ENCODE peak calls at places on chromosomes 7 and 10, in five cellular contexts. F is NCI-H1092 treated with DMSO at 0.1 percent for 48 hours; O is stimulated activated CD8-positive, alpha-beta memory T cell treated with anti-CD3 and anti-CD28 coated beads, Interleukin-15, amount 100 ng/mL, for 4 hours; Z is AG08395; D is activated T-cell treated with anti-CD3 and anti-CD28 coated beads for 1 hour. N is an unnamed sample.

GRCh38 chr7:47771301-47771989 is 176.8 kb downstream of the PKD1L1 start:
- DNase-seq in F (no peak), O (no peak), Z (peak), D (no peak), N (no peak)

GRCh38 chr10:63217120-63217605 is 84.0 kb downstream of the NRBF2 start:
- DNase-seq in F (peak), O (no peak), Z (peak), D (no peak), N (no peak)

GRCh38 chr10:21972584-21972983 is 30.9 kb downstream of the DNAJC1 start:
- DNase-seq in F (no peak), O (no peak), Z (no peak), D (no peak), N (no peak)

GRCh38 chr7:47227762-47228177 is 354.1 kb downstream of the TNS3 start:
- DNase-seq in F (no peak), O (no peak), Z (peak), D (no peak), N (no peak)

GRCh38 chr7:164882-165660 is 27.3 kb upstream of the FAM20C start:
- DNase-seq in F (no peak), O (no peak), Z (no peak), D (no peak), N (no peak)

GRCh38 chr7:7504910-7505704 is 30.6 kb downstream of the COL28A1 start:
- DNase-seq in F (peak), O (no peak), Z (no peak), D (no peak), N (no peak)

GRCh38 chr7:148395990-148396716 is 194.4 kb upstream of the C7orf33 start:
- DNase-seq in F (peak), O (no peak), Z (no peak), D (no peak), N (no peak)

GRCh38 chr10:86034710-86035109 is 331.9 kb downstream of the GRID1 start:
- DNase-seq in F (no peak), O (no peak), Z (no peak), D (no peak), N (no peak)

GRCh38 chr10:130913844-130914243 is 397.7 kb downstream of the TCERG1L start:
- DNase-seq in F (no peak), O (no peak), Z (no peak), D (no peak), N (no peak)

GRCh38 chr7:46776790-46777189 is 805.1 kb downstream of the TNS3 start:
- DNase-seq in F (peak), O (no peak), Z (no peak), D (no peak), N (no peak)

GRCh38 chr10:62895058-62895457 is 78.9 kb upstream of the EGR2 start:
- DNase-seq in F (no peak), O (no peak), Z (peak), D (no peak), N (no peak)

GRCh38 chr10:116371737-116372136 is 47.5 kb downstream of the CCDC172 start:
- DNase-seq in F (no peak), O (no peak), Z (no peak), D (no peak), N (no peak)

GRCh38 chr10:11586170-11586569 is 25.3 kb downstream of the USP6NL start:
- DNase-seq in F (no peak), O (no peak), Z (no peak), D (no peak), N (no peak)

GRCh38 chr10:131943021-131943814 is 38.5 kb downstream of the BNIP3 start:
- DNase-seq in F (no peak), O (no peak), Z (peak), D (no peak), N (no peak)

GRCh38 chr7:77453531-77453930 is 37.4 kb upstream of the GSAP start:
- DNase-seq in F (no peak), O (no peak), Z (no peak), D (no peak), N (no peak)

GRCh38 chr7:65978891-65979582 is 3.0 kb downstream of the GUSB start:
- DNase-seq in F (no peak), O (no peak), Z (no peak), D (no peak), N (no peak)

GRCh38 chr7:74009719-74010118 is 18.3 kb upstream of the ELN start:
- DNase-seq in F (no peak), O (no peak), Z (no peak), D (no peak), N (no peak)

GRCh38 chr10:13717936-13718772 is 131.4 kb downstream of the PRPF18 start:
- DNase-seq in F (peak), O (no peak), Z (peak), D (peak), N (no peak)

GRCh38 chr7:43554423-43554822 is 28.5 kb upstream of the STK17A start:
- DNase-seq in F (no peak), O (no peak), Z (no peak), D (no peak), N (no peak)

GRCh38 chr7:2939193-2939885 is 95.2 kb upstream of the GNA12 start:
- DNase-seq in F (no peak), O (no peak), Z (no peak), D (no peak), N (no peak)

GRCh38 chr10:36446873-36447272 is 678.5 kb upstream of the ANKRD30A start:
- DNase-seq in F (peak), O (no peak), Z (no peak), D (no peak), N (no peak)

GRCh38 chr10:88424881-88425280 is 158.2 kb downstream of the RNLS start:
- DNase-seq in F (no peak), O (no peak), Z (no peak), D (no peak), N (no peak)

GRCh38 chr10:35216303-35216905 is 89.8 kb downstream of the CREM start:
- DNase-seq in F (peak), O (peak), Z (no peak), D (no peak), N (no peak)